ENCODE peak calls at places on chromosomes 6 and 20, in seven cellular contexts. C is mesendoderm, L is H9, M is IMR-90, G is H1, F is neuronal stem cell, K is trophoblast cell. Y is an unnamed sample.

GRCh38 chr6:24836116-24836515 is 37.4 kb upstream of the ARMH2 start:
- DNase-seq in C (no peak), L (no peak), M (no peak), G (no peak), F (no peak), K (no peak), Y (no peak)

GRCh38 chr20:60040471-60041162 is 82.4 kb downstream of the CDH26 start:
- DNase-seq in C (no peak), L (no peak), M (no peak), G (peak; percentile 28), F (no peak), K (no peak), Y (no peak)

GRCh38 chr6:31114540-31114876 is at the start of gene PSORS1C1:
- DNase-seq in C (peak; percentile 88), L (peak; percentile 61), M (peak; percentile 95), G (no peak), F (no peak), K (peak; percentile 81), Y (peak; percentile 88)

GRCh38 chr20:63542031-63542559 is 4.9 kb upstream of the PTK6 start:
- DNase-seq in C (no peak), L (no peak), M (no peak), G (no peak), F (no peak), K (no peak), Y (no peak)

GRCh38 chr6:122904166-122904565 is 91.9 kb upstream of the CLVS2 start:
- DNase-seq in C (no peak), L (no peak), M (no peak), G (no peak), F (no peak), K (no peak), Y (no peak)

GRCh38 chr20:34980543-34981213 is 25.0 kb downstream of the MYH7B start:
- DNase-seq in C (peak; percentile 32), L (peak; percentile 68), M (peak; percentile 22), G (peak; percentile 49), F (no peak), K (no peak), Y (peak; percentile 20)

GRCh38 chr6:37059344-37060194 is 54.1 kb downstream of the FGD2 start:
- DNase-seq in C (peak; percentile 98), L (peak; percentile 88), M (peak; percentile 97), G (peak; percentile 82), F (peak; percentile 70), K (peak; percentile 37), Y (peak; percentile 98)

GRCh38 chr6:105330364-105330763 is 72.5 kb downstream of the PREP start:
- DNase-seq in C (no peak), L (no peak), M (no peak), G (no peak), F (no peak), K (no peak), Y (no peak)

GRCh38 chr20:52160805-52161204 is 30.8 kb downstream of the ZFP64 start:
- DNase-seq in C (no peak), L (no peak), M (no peak), G (no peak), F (no peak), K (no peak), Y (no peak)

GRCh38 chr6:149032318-149032598 is 285.3 kb upstream of the TAB2 start:
- DNase-seq in C (no peak), L (no peak), M (no peak), G (no peak), F (no peak), K (no peak), Y (no peak)

GRCh38 chr20:10125757-10126156 is 91.0 kb downstream of the ANKEF1 start:
- DNase-seq in C (no peak), L (no peak), M (peak; percentile 21), G (no peak), F (no peak), K (no peak), Y (peak; percentile 36)

GRCh38 chr6:3773696-3774298 is 22.3 kb upstream of the PXDC1 start:
- DNase-seq in C (no peak), L (no peak), M (no peak), G (no peak), F (no peak), K (no peak), Y (no peak)

GRCh38 chr6:16129623-16130243 is 847 bp downstream of the MYLIP start:
- DNase-seq in C (peak; percentile 51), L (peak; percentile 36), M (peak; percentile 5), G (peak; percentile 56), F (peak; percentile 20), K (no peak), Y (no peak)

GRCh38 chr6:2739335-2739734 is 11.4 kb downstream of the MYLK4 start:
- DNase-seq in C (peak; percentile 65), L (no peak), M (peak; percentile 90), G (no peak), F (no peak), K (no peak), Y (peak; percentile 94)

GRCh38 chr6:76230711-76231110 is 158.2 kb upstream of the IMPG1 start:
- DNase-seq in C (peak; percentile 86), L (peak; percentile 63), M (no peak), G (no peak), F (no peak), K (peak; percentile 80), Y (no peak)

GRCh38 chr6:112016335-112016734 is 37.6 kb upstream of the CCN6 start:
- DNase-seq in C (no peak), L (no peak), M (peak; percentile 40), G (no peak), F (no peak), K (no peak), Y (no peak)

GRCh38 chr6:112018619-112019416 is 35.1 kb upstream of the CCN6 start:
- DNase-seq in C (no peak), L (no peak), M (no peak), G (no peak), F (no peak), K (no peak), Y (peak; percentile 42)

GRCh38 chr6:112017169-112017568 is 36.7 kb upstream of the CCN6 start:
- DNase-seq in C (no peak), L (no peak), M (no peak), G (no peak), F (no peak), K (no peak), Y (no peak)

GRCh38 chr6:112019619-112020018 is 34.3 kb upstream of the CCN6 start:
- DNase-seq in C (no peak), L (no peak), M (no peak), G (no peak), F (no peak), K (no peak), Y (no peak)

GRCh38 chr6:112017760-112018537 is 36.0 kb upstream of the CCN6 start:
- DNase-seq in C (no peak), L (no peak), M (no peak), G (no peak), F (no peak), K (no peak), Y (no peak)
- H3K23ac ChIP-seq in C (no peak overlapping the region), L (no peak overlapping the region), M (no peak overlapping the region), G (no peak overlapping the region), F (no peak overlapping the region), K (no peak overlapping the region), Y (no peak overlapping the region)

GRCh38 chr6:34346175-34347119 is 46.0 kb downstream of the NUDT3 start:
- DNase-seq in C (no peak), L (no peak), M (no peak), G (no peak), F (no peak), K (no peak), Y (no peak)

GRCh38 chr6:34344314-34344713 is 48.2 kb downstream of the NUDT3 start:
- DNase-seq in C (no peak), L (no peak), M (no peak), G (no peak), F (no peak), K (no peak), Y (no peak)

GRCh38 chr6:34349226-34349625 is 43.2 kb downstream of the NUDT3 start:
- DNase-seq in C (no peak), L (no peak), M (no peak), G (no peak), F (no peak), K (no peak), Y (no peak)

GRCh38 chr6:34350100-34350936 is 42.2 kb downstream of the NUDT3 start:
- DNase-seq in C (peak; percentile 23), L (no peak), M (peak; percentile 31), G (no peak), F (no peak), K (no peak), Y (peak; percentile 37)

DNA sequence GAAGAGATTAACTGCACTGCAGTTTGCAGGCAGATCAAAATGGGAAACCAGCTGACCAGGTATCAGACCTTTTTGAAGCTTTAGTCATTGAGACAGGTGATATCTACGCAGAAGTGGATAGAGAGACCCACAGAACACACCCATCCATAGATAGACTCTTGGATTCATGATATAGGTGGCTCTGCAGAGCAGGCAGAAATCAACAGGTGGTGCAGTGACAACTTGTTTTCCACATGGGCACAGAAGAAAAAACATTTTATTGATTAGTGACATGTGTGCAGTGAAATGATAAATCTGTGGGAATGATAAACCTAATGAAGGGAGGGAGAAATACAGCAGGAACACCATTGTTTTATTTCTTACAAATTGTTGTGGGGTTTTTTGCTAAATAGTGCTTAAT is 45.2 kb downstream of the NUDT3 start:
- DNase-seq in C (no peak), L (no peak), M (no peak), G (no peak), F (no peak), K (no peak), Y (no peak)
- H3K23ac ChIP-seq in C (no peak overlapping the region), L (no peak overlapping the region), M (no peak overlapping the region), G (no peak overlapping the region), F (no peak overlapping the region), K (no peak overlapping the region), Y (no peak overlapping the region)

DNA sequence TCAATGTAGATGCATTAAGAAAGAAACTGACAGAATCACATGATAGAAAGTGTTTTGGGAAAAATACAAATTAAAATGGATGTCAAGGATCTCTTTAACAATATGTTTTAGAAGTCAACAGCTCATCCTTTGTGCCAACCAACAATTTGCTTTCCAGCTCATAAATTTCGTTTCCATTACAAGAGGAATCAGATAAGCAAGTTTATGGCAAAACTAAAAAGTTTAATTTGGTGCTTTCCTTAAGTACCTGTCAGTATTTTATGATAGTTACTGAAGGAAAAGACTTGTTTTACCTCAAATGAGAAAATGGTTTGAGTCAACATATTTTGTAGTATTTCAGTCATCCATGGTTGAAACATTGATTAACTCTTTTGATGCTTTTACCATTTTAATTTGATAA is 130.0 kb downstream of the CDKAL1 start:
- DNase-seq in C (no peak), L (no peak), M (no peak), G (no peak), F (no peak), K (no peak), Y (no peak)
- H3K23ac ChIP-seq in C (no peak overlapping the region), L (no peak overlapping the region), M (no peak overlapping the region), G (no peak overlapping the region), F (no peak overlapping the region), K (no peak overlapping the region), Y (no peak overlapping the region)

DNA sequence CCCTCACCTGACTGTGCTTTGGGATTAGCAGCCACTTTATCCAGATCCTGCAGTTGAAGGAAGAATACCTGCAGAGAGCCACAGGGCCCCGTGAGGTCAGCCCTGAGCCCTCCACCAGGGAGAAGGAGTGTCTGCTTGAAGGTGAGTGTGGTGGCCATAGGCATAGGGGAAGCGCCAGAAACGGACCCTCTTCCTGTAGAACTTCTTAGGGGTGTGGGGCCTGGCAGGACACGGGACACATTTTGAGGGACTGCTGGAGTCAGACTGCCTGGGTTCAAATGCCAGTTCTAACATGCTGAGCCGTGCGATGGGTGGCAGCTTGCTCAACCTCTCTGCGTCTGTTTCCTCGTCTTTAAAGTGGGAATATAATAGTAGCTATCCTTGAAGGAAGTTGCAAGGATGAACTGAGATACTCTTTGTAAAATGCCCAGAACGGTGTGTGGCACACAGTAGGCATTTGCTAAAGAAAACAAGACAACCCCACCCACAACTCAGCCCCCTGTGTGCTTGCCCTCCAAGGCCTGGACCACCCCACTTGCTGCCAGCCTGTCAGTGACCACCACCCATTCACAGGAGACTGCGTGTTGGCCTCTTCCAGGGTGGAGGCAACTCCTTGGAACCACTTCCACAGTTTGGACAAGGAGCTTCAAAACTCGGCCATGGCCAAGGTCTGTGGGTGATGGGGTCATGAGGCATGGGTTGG is 4.8 kb upstream of the BAK1 start:
- DNase-seq in C (no peak), L (no peak), M (no peak), G (no peak), F (no peak), K (no peak), Y (no peak)
- H3K23ac ChIP-seq in C (no peak overlapping the region), L (no peak overlapping the region), M (no peak overlapping the region), G (no peak overlapping the region), F (peak overlapping the region; percentile 61), K (no peak overlapping the region), Y (no peak overlapping the region)

Y was measured in mesenchymal stem cell.